ENCODE peak calls at places on chromosomes 3 and 15, in nine cellular contexts. V is H9, M is heart right ventricle, E is tibial nerve, L is uterus, O is adrenal gland, B is cardiac muscle cell, T is upper lobe of right lung, R is left ventricle myocardium inferior. D is an unnamed sample. For H3K4me1, the result is how much of the 10 kb centered on the place peaks cover.

GRCh38 chr3:196144383-196145105 is 62.7 kb upstream of the TFRC start:
- DNase-seq in V (no peak), O (no peak), E (no peak), T (no peak), R (no peak), L (no peak), M (no peak), B (no peak), D (no peak)

GRCh38 chr3:62875103-62876002 is at the start of gene CADPS:
- DNase-seq in B (peak), T (no peak), E (no peak), L (no peak), O (peak), M (peak), R (peak), V (peak), D (no peak)

GRCh38 chr3:160355826-160356225 is 43.2 kb downstream of the IFT80 start:
- DNase-seq in O (no peak), M (no peak), L (no peak), E (no peak), T (no peak), R (no peak), B (no peak), V (no peak), D (no peak)

GRCh38 chr3:115652738-115653137 is 29.4 kb downstream of the GAP43 start:
- DNase-seq in V (no peak), T (no peak), E (no peak), O (no peak), B (no peak), L (no peak), R (no peak), M (no peak), D (no peak)

GRCh38 chr3:46812237-46812791 is 50.9 kb downstream of the MYL3 start:
- DNase-seq in O (peak), E (no peak), R (peak), T (peak), V (peak), M (peak), L (peak), B (peak), D (peak)

GRCh38 chr3:73255609-73256029 is 194.2 kb downstream of the EBLN2 start:
- DNase-seq in R (no peak), T (no peak), V (no peak), M (peak), L (peak), O (peak), B (peak), E (no peak), D (no peak)

GRCh38 chr15:75647370-75648155 is at the start of gene SNX33:
- DNase-seq in E (peak), R (peak), M (peak), V (peak), B (peak), T (peak), L (peak), O (peak), D (peak)

GRCh38 chr3:11159421-11159904 is 5.2 kb downstream of the HRH1 start:
- DNase-seq in O (no peak), T (no peak), M (no peak), E (peak), R (no peak), L (peak), B (no peak), V (no peak), D (peak)

GRCh38 chr3:194327414-194328079 is 23.6 kb downstream of the CPN2 start:
- DNase-seq in O (no peak), M (no peak), E (no peak), V (no peak), B (no peak), L (no peak), T (no peak), R (no peak), D (no peak)

GRCh38 chr15:74318376-74319137 is 48.9 kb downstream of the CYP11A1 start:
- DNase-seq in M (peak), E (no peak), O (peak), T (no peak), L (peak), R (peak), V (no peak), B (no peak), D (peak)

GRCh38 chr3:43105224-43105596 is 669 bp downstream of the POMGNT2 start:
- DNase-seq in R (no peak), B (no peak), T (peak), E (no peak), V (no peak), O (peak), M (no peak), L (peak), D (peak)

GRCh38 chr3:120450261-120450913 is 405 bp downstream of the FSTL1 start:
- DNase-seq in L (peak), M (peak), B (peak), E (peak), O (peak), T (peak), V (no peak), R (peak), D (peak)

GRCh38 chr3:23928525-23928924 is 11.6 kb downstream of the RPL15 start:
- DNase-seq in M (no peak), O (no peak), L (no peak), V (no peak), R (no peak), T (no peak), B (no peak), E (no peak), D (no peak)

GRCh38 chr3:157405457-157405856 is 31.2 kb upstream of the PTX3 start:
- DNase-seq in E (no peak), M (no peak), B (no peak), R (no peak), L (no peak), T (no peak), V (no peak), O (no peak), D (no peak)

GRCh38 chr15:48541659-48542334 is 103.7 kb downstream of the FBN1 start:
- DNase-seq in V (no peak), O (peak), B (no peak), E (no peak), T (no peak), R (no peak), L (peak), M (peak), D (no peak)

GRCh38 chr15:64216722-64217428 is 54.1 kb upstream of the PPIB start:
- DNase-seq in V (no peak), M (no peak), L (no peak), R (peak), T (no peak), E (no peak), B (peak), O (peak), D (no peak)

GRCh38 chr3:152834354-152835310 is at the start of gene P2RY1:
- DNase-seq in E (peak), M (peak), O (peak), T (peak), B (peak), V (peak), L (peak), R (peak), D (peak)

GRCh38 chr15:44295909-44296420 is 7.4 kb downstream of the GOLM2 start:
- DNase-seq in T (no peak), V (no peak), O (no peak), E (peak), B (no peak), R (no peak), M (no peak), L (no peak), D (no peak)

GRCh38 chr15:98714906-98715305 is 66.6 kb downstream of the IGF1R start:
- DNase-seq in T (no peak), E (no peak), R (peak), O (no peak), V (no peak), M (peak), L (no peak), B (peak), D (no peak)
- H3K4me1 ChIP-seq in T (under half), E (under half), R (half or more), O (under half), V (under half), M (under half), L (under half), B (under half), D (half or more)

DNA sequence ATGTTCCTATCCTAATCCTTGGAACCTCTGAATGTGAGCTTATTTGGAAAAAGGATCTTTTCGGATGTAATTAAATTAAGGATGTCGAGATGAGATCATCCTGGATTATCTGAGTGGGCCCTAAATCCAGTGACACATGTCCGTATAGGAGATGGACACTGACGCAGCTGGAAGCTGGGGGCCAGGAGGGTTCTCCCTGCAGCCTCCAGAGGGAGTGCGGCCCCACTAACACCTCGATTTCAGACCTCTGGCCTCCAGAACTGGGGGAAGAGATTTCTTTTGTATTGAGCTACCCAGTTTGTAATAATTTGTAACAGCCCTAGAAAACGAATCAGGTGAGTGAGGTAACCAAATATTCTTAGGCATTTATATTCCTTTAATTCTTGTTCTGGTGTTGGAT is 2.5 kb downstream of the DNAJB8 start:
- DNase-seq in T (no peak), B (no peak), O (no peak), R (no peak), V (no peak), M (peak), L (no peak), E (no peak), D (no peak)
- TF ChIP-seq CTCF in T (peak), B (peak), O (no peak), R (peak), V (peak), M (peak), L (peak), E (no peak), D (peak)

GRCh38 chr3:32841341-32841740 is 23.5 kb downstream of the TRIM71 start:
- DNase-seq in R (no peak), V (no peak), T (peak), E (no peak), L (no peak), M (no peak), O (no peak), B (no peak), D (no peak)

GRCh38 chr3:32842987-32843386 is 25.2 kb downstream of the TRIM71 start:
- DNase-seq in T (no peak), V (peak), O (no peak), M (no peak), L (no peak), B (no peak), R (no peak), E (no peak), D (no peak)

GRCh38 chr3:32841875-32842505 is 24.2 kb downstream of the TRIM71 start:
- DNase-seq in L (no peak), V (no peak), E (no peak), R (no peak), O (no peak), B (no peak), T (peak), M (no peak), D (no peak)

GRCh38 chr3:32843504-32844321 is 25.9 kb downstream of the TRIM71 start:
- DNase-seq in B (no peak), O (no peak), V (peak), R (no peak), M (no peak), E (no peak), T (no peak), L (no peak), D (no peak)

DNA sequence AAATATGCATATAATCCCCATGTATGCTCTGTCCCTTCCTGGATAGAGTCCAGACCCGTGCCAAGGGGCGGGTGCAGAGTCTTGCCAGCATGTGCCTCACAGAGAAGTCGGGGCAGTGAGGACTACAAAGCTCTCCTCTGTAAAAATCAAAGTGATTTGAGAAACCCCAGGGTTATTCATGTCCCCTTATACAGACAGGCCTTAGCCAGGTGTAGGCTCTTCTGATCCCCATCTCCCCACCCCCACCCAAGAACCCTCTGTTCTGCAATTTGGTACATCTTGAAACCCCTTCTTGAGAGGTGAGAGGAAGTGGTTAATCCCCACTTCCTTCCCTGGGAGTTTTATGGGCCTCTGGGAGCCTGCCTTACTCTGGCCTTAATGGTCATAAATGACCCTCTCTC is 24.7 kb downstream of the TRIM71 start:
- DNase-seq in R (no peak), M (no peak), V (no peak), T (peak), E (no peak), O (no peak), L (no peak), B (no peak), D (no peak)
- H3K4me1 ChIP-seq in R (under half), M (under half), V (under half), T (under half), E (under half), O (under half), L (under half), B (under half), D (under half)

GRCh38 chr3:71172176-71172575 is 411.4 kb downstream of the FOXP1 start:
- DNase-seq in V (no peak), B (no peak), T (no peak), R (no peak), E (no peak), L (no peak), O (no peak), M (no peak), D (no peak)
- TF ChIP-seq CTCF in V (no peak), B (no peak), T (no peak), R (no peak), E (no peak), L (no peak), O (no peak), M (no peak), D (no peak)

DNA sequence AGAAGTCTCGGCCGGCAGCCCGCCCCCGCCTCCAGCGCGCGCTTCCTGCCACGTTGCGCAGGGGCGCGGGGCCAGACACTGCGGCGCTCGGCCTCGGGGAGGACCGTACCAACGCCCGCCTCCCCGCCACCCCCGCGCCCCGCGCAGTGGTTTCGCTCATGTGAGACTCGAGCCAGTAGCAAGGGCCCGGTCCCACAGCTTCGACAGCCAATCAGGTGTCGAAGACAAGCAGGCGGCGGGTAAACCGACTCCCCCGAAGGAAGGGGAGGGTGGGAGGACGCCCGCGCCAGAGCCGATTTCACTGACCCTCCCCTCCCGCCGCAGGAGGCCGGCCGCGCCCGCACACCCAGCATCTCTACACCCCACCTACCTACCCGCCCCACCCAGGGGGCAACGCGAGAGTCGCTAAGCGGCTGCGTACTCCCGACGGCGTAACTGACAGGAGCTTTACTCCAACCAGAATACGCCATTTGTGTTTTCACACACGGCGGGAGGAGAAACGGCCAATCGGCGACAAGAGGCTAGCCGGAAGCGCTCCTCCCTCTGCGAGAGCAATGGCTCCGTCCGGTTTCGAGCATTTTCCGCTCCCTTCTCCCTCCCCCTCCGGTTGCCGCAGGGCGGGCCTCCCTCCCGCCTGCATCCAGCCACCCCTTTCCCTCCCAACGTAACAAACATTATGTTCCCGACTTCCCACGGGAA is 634 bp upstream of the SETD5 start:
- DNase-seq in R (peak), M (peak), O (peak), E (peak), L (peak), V (peak), B (peak), T (peak), D (peak)
- H3K4me1 ChIP-seq in R (half or more), M (under half), O (half or more), E (under half), L (under half), V (under half), B (under half), T (half or more), D (half or more)

D was measured in psoas muscle.